ENCODE peak calls at places on chromosome X, in seven cellular contexts. E, O, G, Z, M, K and X are unnamed samples.

GRCh38 chrX:24877854-24878650 is 137.7 kb downstream of the ARX start:
- DNase-seq in E (no peak), O (no peak), G (no peak), Z (peak), M (no peak), K (no peak), X (no peak)

GRCh38 chrX:73863268-73863667 is 300.3 kb downstream of the CHIC1 start:
- DNase-seq in E (no peak), O (no peak), G (no peak), Z (no peak), M (no peak), K (no peak), X (no peak)

GRCh38 chrX:43655151-43655676 is 885 bp upstream of the MAOA start:
- DNase-seq in E (peak), O (peak), G (peak), Z (peak), M (peak), K (no peak), X (peak)

GRCh38 chrX:2401590-2402360 is 99.0 kb downstream of the DHRSX start:
- DNase-seq in E (peak), O (peak), G (no peak), Z (peak), M (no peak), K (no peak), X (peak)

GRCh38 chrX:131747173-131747572 is 203.3 kb downstream of the OR13H1 start:
- DNase-seq in E (peak), O (no peak), G (no peak), Z (no peak), M (peak), K (peak), X (peak)

GRCh38 chrX:136387951-136388502 is 87.3 kb downstream of the ADGRG4 start:
- DNase-seq in E (no peak), O (no peak), G (no peak), Z (no peak), M (no peak), K (no peak), X (no peak)

GRCh38 chrX:75211976-75212375 is 55.9 kb upstream of the ABCB7 start:
- DNase-seq in E (no peak), O (no peak), G (no peak), Z (no peak), M (no peak), K (no peak), X (no peak)

GRCh38 chrX:115966920-115967319 is 203.6 kb upstream of the AGTR2 start:
- DNase-seq in E (no peak), O (no peak), G (no peak), Z (no peak), M (peak), K (no peak), X (no peak)

GRCh38 chrX:109848451-109849050 is 115.5 kb upstream of the ACSL4 start:
- DNase-seq in E (no peak), O (no peak), G (no peak), Z (no peak), M (peak), K (no peak), X (no peak)

GRCh38 chrX:8404443-8404842 is 60.2 kb upstream of the VCX3B start:
- DNase-seq in E (peak), O (no peak), G (no peak), Z (peak), M (no peak), K (no peak), X (peak)

GRCh38 chrX:139559383-139560042 is 29.0 kb downstream of the F9 start:
- DNase-seq in E (peak), O (peak), G (peak), Z (peak), M (peak), K (peak), X (peak)
- TF ChIP-seq CTCF in E (peak), O (peak), G (no peak), Z (peak), M (peak), K (peak), X (peak)

GRCh38 chrX:148556498-148556897 is 56.1 kb downstream of the AFF2 start:
- DNase-seq in E (no peak), O (no peak), G (no peak), Z (no peak), M (no peak), K (no peak), X (no peak)

GRCh38 chrX:148555101-148555500 is 54.7 kb downstream of the AFF2 start:
- DNase-seq in E (no peak), O (no peak), G (no peak), Z (no peak), M (no peak), K (no peak), X (no peak)

GRCh38 chrX:148552775-148553174 is 52.4 kb downstream of the AFF2 start:
- DNase-seq in E (no peak), O (no peak), G (no peak), Z (no peak), M (no peak), K (no peak), X (no peak)
- TF ChIP-seq CTCF in E (peak), O (no peak), G (no peak), Z (no peak), M (peak), K (no peak), X (peak)

DNA sequence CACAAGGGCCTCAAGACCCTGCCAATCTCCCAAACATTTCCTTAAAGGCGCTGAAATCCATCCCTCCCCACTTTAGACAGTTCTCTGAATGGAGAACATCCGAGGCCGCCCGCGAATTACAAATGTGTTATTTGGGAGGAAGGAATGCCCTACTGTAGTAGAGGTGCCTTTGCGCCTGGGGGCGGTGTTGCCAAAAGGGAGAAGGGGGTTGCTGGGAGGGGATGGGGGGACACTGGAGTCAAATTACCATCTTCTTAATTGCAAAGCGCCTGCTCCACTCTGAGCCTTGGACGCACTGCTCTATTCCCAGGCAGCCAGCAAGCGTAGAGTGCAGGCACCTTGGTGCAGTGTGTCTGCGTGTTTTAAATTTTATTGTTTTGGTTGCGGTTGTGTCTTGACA is 2.7 kb downstream of the TMEM255A start:
- DNase-seq in E (no peak), O (peak), G (peak), Z (no peak), M (no peak), K (no peak), X (no peak)
- TF ChIP-seq CTCF in E (no peak), O (no peak), G (peak), Z (no peak), M (no peak), K (no peak), X (no peak)

DNA sequence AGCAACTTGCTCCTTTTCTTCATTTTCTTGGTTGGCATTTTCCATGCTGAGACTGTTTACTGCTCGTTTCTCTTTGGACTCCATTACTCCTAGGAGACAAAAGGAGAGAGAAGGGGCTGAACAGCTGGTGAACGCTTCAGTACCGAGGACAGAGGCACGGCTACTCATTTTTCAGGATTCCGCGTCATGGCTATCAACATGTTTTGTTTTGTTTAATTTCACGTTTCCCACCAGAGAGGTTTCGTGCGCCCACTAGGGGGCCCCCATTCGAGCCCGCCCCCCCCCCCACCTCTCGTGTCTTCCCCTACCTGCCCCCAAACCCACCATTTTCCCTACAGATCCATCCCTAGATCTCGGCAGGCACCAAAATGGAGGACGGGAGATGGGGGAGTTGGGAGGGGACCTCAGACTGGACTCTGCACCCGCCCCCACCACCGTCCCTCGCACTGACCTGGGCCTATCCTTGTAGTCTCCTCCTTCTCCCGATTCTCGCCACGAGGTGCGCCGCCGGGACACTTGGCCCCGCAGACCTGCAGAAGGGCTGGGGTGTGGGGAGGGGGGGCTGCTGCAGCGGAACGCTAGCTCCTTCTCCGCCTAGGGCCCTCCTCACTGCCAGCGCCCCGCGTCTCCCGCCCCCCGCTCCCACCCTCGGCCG is 653 bp downstream of the BEX1 start:
- DNase-seq in E (peak), O (peak), G (peak), Z (no peak), M (peak), K (no peak), X (peak)
- TF ChIP-seq CTCF in E (no peak), O (no peak), G (no peak), Z (no peak), M (peak), K (no peak), X (no peak)

GRCh38 chrX:34426334-34426733 is 230.8 kb downstream of the TMEM47 start:
- DNase-seq in E (no peak), O (no peak), G (no peak), Z (no peak), M (no peak), K (no peak), X (peak)
- TF ChIP-seq CTCF in E (peak), O (no peak), G (no peak), Z (no peak), M (no peak), K (no peak), X (no peak)

GRCh38 chrX:129930941-129931410 is 25.0 kb downstream of the UTP14A start:
- DNase-seq in E (no peak), O (no peak), G (no peak), Z (no peak), M (peak), K (no peak), X (no peak)

GRCh38 chrX:129925305-129926092 is 19.5 kb downstream of the UTP14A start:
- DNase-seq in E (peak), O (peak), G (peak), Z (peak), M (peak), K (no peak), X (peak)
- TF ChIP-seq CTCF in E (peak), O (peak), G (peak), Z (peak), M (peak), K (peak), X (peak)

GRCh38 chrX:45745479-45745878 is 544.8 kb upstream of the DIPK2B start:
- DNase-seq in E (no peak), O (peak), G (no peak), Z (no peak), M (no peak), K (no peak), X (no peak)

GRCh38 chrX:45743906-45744625 is 543.4 kb upstream of the DIPK2B start:
- DNase-seq in E (no peak), O (peak), G (no peak), Z (no peak), M (no peak), K (no peak), X (no peak)

GRCh38 chrX:45740291-45740690 is 539.6 kb upstream of the DIPK2B start:
- DNase-seq in E (peak), O (peak), G (no peak), Z (no peak), M (no peak), K (no peak), X (no peak)

GRCh38 chrX:45747905-45748304 is 547.2 kb upstream of the DIPK2B start:
- DNase-seq in E (peak), O (peak), G (no peak), Z (no peak), M (no peak), K (no peak), X (no peak)

DNA sequence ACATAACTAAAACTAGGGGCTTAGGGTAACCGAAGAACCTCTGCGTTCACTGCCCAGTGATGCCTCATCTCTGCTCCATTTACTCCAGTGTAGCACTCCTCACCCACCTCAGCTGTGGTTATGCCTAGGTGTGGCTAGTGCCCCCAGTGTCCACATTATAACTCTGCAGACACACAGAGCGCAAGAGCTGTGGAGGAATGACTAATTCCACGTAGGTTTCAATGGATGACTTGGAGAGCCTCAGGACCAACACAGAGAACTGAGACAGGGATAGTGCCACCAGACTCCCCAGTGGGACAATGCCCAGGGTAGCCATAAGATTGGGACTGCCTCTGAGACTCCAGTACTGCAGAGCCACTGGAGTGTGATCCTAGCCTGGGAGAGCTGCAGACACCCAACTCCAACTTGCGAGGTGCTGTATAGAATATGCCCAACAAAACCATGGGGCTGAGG is 542.4 kb upstream of the DIPK2B start:
- DNase-seq in E (peak), O (peak), G (peak), Z (no peak), M (peak), K (no peak), X (peak)
- TF ChIP-seq CTCF in E (peak), O (peak), G (no peak), Z (no peak), M (peak), K (peak), X (peak)

DNA sequence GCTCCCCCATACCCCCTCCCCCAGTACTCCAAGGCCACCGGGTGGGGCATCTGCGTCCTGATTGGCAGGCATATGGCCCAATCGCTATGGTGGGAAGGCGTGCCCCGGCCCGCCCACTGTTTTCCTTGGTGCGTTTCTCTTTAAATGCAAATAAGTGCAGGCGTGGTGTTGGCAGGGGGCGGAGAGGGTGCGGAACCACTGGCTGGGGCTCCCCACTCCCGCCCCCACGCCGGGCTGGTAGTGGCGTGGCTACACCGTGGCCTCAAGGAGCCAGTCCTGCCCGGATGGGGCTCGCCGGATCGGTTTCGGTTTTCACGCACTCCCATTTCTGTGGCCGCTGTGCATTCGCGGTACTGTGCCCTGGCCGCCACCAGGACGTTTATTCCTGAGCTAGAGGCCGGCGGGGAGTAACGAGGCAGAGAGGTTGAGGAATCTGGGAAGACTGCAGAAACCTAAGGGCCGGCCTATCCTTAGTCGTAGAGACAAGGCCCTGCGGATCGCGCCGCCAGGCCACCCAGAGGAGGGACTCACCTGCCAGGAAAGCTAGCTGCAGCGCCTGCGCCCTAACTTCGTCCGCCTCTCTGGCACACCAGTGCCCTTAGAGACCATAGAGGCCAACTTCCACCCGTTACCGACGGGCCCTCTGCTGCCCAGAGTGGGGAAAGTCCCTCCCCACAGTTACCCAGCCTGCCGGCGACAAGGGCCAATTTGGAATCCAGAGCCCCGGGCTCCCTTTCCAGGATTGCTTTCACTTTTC is 405 bp upstream of the AMER1 start:
- DNase-seq in E (peak), O (peak), G (peak), Z (peak), M (peak), K (peak), X (peak)
- TF ChIP-seq CTCF in E (peak), O (no peak), G (no peak), Z (no peak), M (peak), K (no peak), X (no peak)